ENCODE peak calls at places on chromosomes 16 and 17, in eight cellular contexts. C is CD8-positive, alpha-beta memory T cell; Z is Panc1; S is left lung; A is Caco-2; E is mammary epithelial cell; R is body of pancreas; V is ovary. G is an unnamed sample.

GRCh38 chr16:12541672-12542071 is 262.0 kb downstream of the CPPED1 start:
- DNase-seq in Z (no peak), A (no peak), V (no peak), E (no peak), R (no peak), C (no peak), S (no peak), G (no peak)

GRCh38 chr16:35746281-35746962 is 2287.0 kb downstream of the TP53TG3F start:
- DNase-seq in V (no peak), C (no peak), A (no peak), Z (no peak), E (no peak), R (no peak), S (no peak), G (peak; percentile 21)

GRCh38 chr17:77242118-77242800 is 101.5 kb downstream of the SEC14L1 start:
- DNase-seq in V (no peak), S (no peak), C (no peak), R (peak; percentile 26), A (no peak), Z (no peak), E (no peak), G (no peak)

GRCh38 chr17:15945493-15946209 is 721 bp downstream of the ADORA2B start:
- DNase-seq in S (no peak), V (peak; percentile 36), E (peak; percentile 36), R (peak; percentile 23), C (peak; percentile 3), Z (no peak), A (no peak), G (no peak)

GRCh38 chr17:31857920-31858646 is 961 bp downstream of the COPRS start:
- DNase-seq in E (peak; percentile 40), A (no peak), R (no peak), S (no peak), C (no peak), Z (no peak), V (no peak), G (no peak)

GRCh38 chr16:24838554-24839266 is 7.1 kb upstream of the SLC5A11 start:
- DNase-seq in R (peak; percentile 37), A (no peak), V (no peak), S (no peak), E (peak; percentile 30), C (no peak), Z (no peak), G (peak; percentile 68)

GRCh38 chr17:20116683-20117309 is 107.6 kb downstream of the SPECC1 start:
- DNase-seq in S (no peak), C (peak; percentile 55), V (no peak), A (peak; percentile 57), Z (no peak), E (peak; percentile 38), R (peak; percentile 57), G (no peak)

GRCh38 chr16:7541026-7541425 is 208.4 kb downstream of the RBFOX1 start:
- DNase-seq in C (no peak), A (no peak), R (no peak), Z (no peak), S (no peak), V (no peak), E (no peak), G (no peak)

GRCh38 chr16:57977418-57978069 is 6.6 kb upstream of the CNGB1 start:
- DNase-seq in Z (no peak), E (no peak), R (no peak), V (no peak), C (no peak), A (peak; percentile 41), S (no peak), G (no peak)

GRCh38 chr16:27547134-27547533 is 2.6 kb downstream of the GTF3C1 start:
- DNase-seq in V (no peak), C (no peak), R (peak; percentile 23), A (no peak), Z (no peak), S (no peak), E (peak; percentile 62), G (no peak)

GRCh38 chr16:49183911-49184310 is 97.7 kb downstream of the CBLN1 start:
- DNase-seq in S (no peak), C (no peak), E (peak; percentile 25), V (no peak), R (peak; percentile 34), Z (no peak), A (no peak), G (no peak)

GRCh38 chr17:6366144-6366755 is 68.7 kb downstream of the AIPL1 start:
- DNase-seq in R (peak; percentile 21), Z (peak; percentile 39), A (no peak), V (no peak), S (no peak), C (no peak), E (peak; percentile 90), G (no peak)

GRCh38 chr16:85089485-85089884 is 22.8 kb downstream of the CIBAR2 start:
- DNase-seq in S (peak; percentile 49), Z (no peak), V (no peak), A (no peak), C (no peak), R (no peak), E (peak; percentile 86), G (no peak)

GRCh38 chr16:47848481-47849109 is 307.2 kb downstream of the ABCC12 start:
- DNase-seq in R (no peak), Z (no peak), V (no peak), E (peak; percentile 71), C (no peak), S (no peak), A (no peak), G (no peak)

GRCh38 chr17:41519501-41520224 is 973 bp upstream of the KRT15 start:
- DNase-seq in V (no peak), R (peak; percentile 53), S (peak; percentile 72), Z (no peak), A (peak; percentile 64), C (no peak), E (peak; percentile 86), G (no peak)

GRCh38 chr17:83155128-83156081 is 76.0 kb downstream of the METRNL start:
- DNase-seq in E (no peak), V (no peak), R (no peak), S (no peak), C (no peak), A (no peak), Z (no peak), G (peak; percentile 60)

GRCh38 chr17:16061631-16062030 is 62.0 kb downstream of the TTC19 start:
- DNase-seq in Z (no peak), C (no peak), S (no peak), A (no peak), E (no peak), V (no peak), R (no peak), G (no peak)

GRCh38 chr16:4389051-4389955 is 17.7 kb downstream of the VASN start:
- DNase-seq in E (no peak), V (no peak), S (no peak), Z (no peak), C (no peak), A (no peak), R (no peak), G (no peak)

GRCh38 chr17:78952706-78953105 is 27.0 kb downstream of the LGALS3BP start:
- DNase-seq in C (no peak), S (no peak), Z (no peak), V (peak; percentile 72), R (no peak), E (no peak), A (no peak), G (no peak)

GRCh38 chr16:30609002-30609927 is 924 bp downstream of the ZNF689 start:
- DNase-seq in R (peak; percentile 61), A (peak; percentile 37), E (no peak), V (peak; percentile 83), C (no peak), S (peak; percentile 59), Z (no peak), G (no peak)

GRCh38 chr17:80992077-80992947 is 671 bp downstream of the CHMP6 start:
- DNase-seq in R (no peak), A (peak; percentile 27), V (peak; percentile 55), S (no peak), C (no peak), E (no peak), Z (no peak), G (no peak)

GRCh38 chr17:624341-624860 is 90.2 kb downstream of the VPS53 start:
- DNase-seq in Z (no peak), A (no peak), C (no peak), S (no peak), E (no peak), R (no peak), V (no peak), G (no peak)
- H3K36me3 ChIP-seq in Z (peaks cover 4% of the 10 kb centered on the region), A (no peaks in the 10 kb centered on the region), C (peaks cover 19% of the 10 kb centered on the region), S (peaks cover 71% of the 10 kb centered on the region), E (peaks cover 9% of the 10 kb centered on the region), R (peaks cover 12% of the 10 kb centered on the region), V (no peaks in the 10 kb centered on the region), G (peaks cover 28% of the 10 kb centered on the region)

GRCh38 chr16:69763557-69763942 is 1.4 kb downstream of the WWP2 start:
- DNase-seq in V (no peak), R (peak; percentile 47), S (no peak), A (no peak), E (no peak), C (no peak), Z (no peak), G (no peak)
- H3K4me3 ChIP-seq in V (no peak overlapping the region), R (no peak overlapping the region), S (peak overlapping the region; percentile 89), A (peak overlapping the region; percentile 77), E (peak overlapping the region; percentile 99), C (peak overlapping the region; percentile 79), Z (peak overlapping the region; percentile 92), G (no peak overlapping the region)

GRCh38 chr17:45086346-45086745 is 25.2 kb downstream of the NMT1 start:
- DNase-seq in A (no peak), R (no peak), V (no peak), C (no peak), E (no peak), S (no peak), Z (no peak), G (no peak)

GRCh38 chr17:45086865-45087495 is 25.9 kb downstream of the NMT1 start:
- DNase-seq in Z (no peak), C (no peak), S (no peak), E (no peak), V (no peak), R (no peak), A (no peak), G (no peak)

GRCh38 chr17:45077643-45078042 is 16.5 kb downstream of the NMT1 start:
- DNase-seq in R (no peak), S (no peak), V (no peak), Z (no peak), E (no peak), C (no peak), A (no peak), G (no peak)

GRCh38 chr17:45081046-45081703 is 20.1 kb downstream of the NMT1 start:
- DNase-seq in C (no peak), V (no peak), A (no peak), Z (no peak), R (no peak), E (no peak), S (no peak), G (no peak)
- H3K36me3 ChIP-seq in C (peaks cover 24% of the 10 kb centered on the region), V (no peaks in the 10 kb centered on the region), A (peaks cover 6% of the 10 kb centered on the region), Z (peaks cover 14% of the 10 kb centered on the region), R (peaks cover 18% of the 10 kb centered on the region), E (peaks cover 22% of the 10 kb centered on the region), S (peaks cover 84% of the 10 kb centered on the region), G (peaks cover 45% of the 10 kb centered on the region)

GRCh38 chr17:2723997-2724782 is 12.6 kb upstream of the CLUH start:
- DNase-seq in A (peak; percentile 92), C (no peak), S (no peak), R (no peak), Z (no peak), E (no peak), V (peak; percentile 64), G (no peak)
- H3K4me3 ChIP-seq in A (peak overlapping the region; percentile 56), C (no peak overlapping the region), S (no peak overlapping the region), R (no peak overlapping the region), Z (no peak overlapping the region), E (no peak overlapping the region), V (peak overlapping the region; percentile 3), G (peak overlapping the region; percentile 50)

GRCh38 chr17:5181509-5182305 is 10.0 kb downstream of the ZNF594 start:
- DNase-seq in E (no peak), Z (no peak), R (no peak), C (no peak), V (no peak), S (no peak), A (no peak), G (no peak)
- H3K36me3 ChIP-seq in E (no peaks in the 10 kb centered on the region), Z (no peaks in the 10 kb centered on the region), R (peaks cover 2% of the 10 kb centered on the region), C (no peaks in the 10 kb centered on the region), V (no peaks in the 10 kb centered on the region), S (peaks cover 37% of the 10 kb centered on the region), A (no peaks in the 10 kb centered on the region), G (peaks cover 23% of the 10 kb centered on the region)